ENCODE peak calls at places on chromosome 2, in four cellular contexts. Q is PC-3, N is GM23248, H is GM23338. E is an unnamed sample.

GRCh38 chr2:63649829-63650228 is 61.1 kb downstream of the MDH1 start:
- DNase-seq in H (no peak), Q (no peak), N (no peak), E (no peak)

GRCh38 chr2:28579606-28580005 is 83.7 kb downstream of the PLB1 start:
- DNase-seq in N (no peak), H (no peak), Q (no peak), E (no peak)

GRCh38 chr2:198476007-198476406 is 671.6 kb downstream of the PLCL1 start:
- DNase-seq in N (no peak), Q (no peak), H (no peak), E (no peak)

GRCh38 chr2:180742809-180743208 is 237.6 kb upstream of the UBE2E3 start:
- DNase-seq in H (no peak), Q (peak; percentile 87), N (peak; percentile 71), E (no peak)

GRCh38 chr2:168320267-168320666 is 72.9 kb upstream of the STK39 start:
- DNase-seq in N (peak; percentile 33), Q (peak; percentile 73), H (no peak), E (peak; percentile 13)

GRCh38 chr2:46964835-46965560 is 49.4 kb upstream of the MCFD2 start:
- DNase-seq in N (no peak), Q (peak; percentile 87), H (no peak), E (no peak)

GRCh38 chr2:86035883-86036789 is 69.5 kb downstream of the POLR1A start:
- DNase-seq in H (peak; percentile 19), Q (no peak), N (peak; percentile 91), E (peak; percentile 66)

GRCh38 chr2:219434718-219435525 is at the start of gene SPEG:
- DNase-seq in H (peak; percentile 62), Q (no peak), N (peak; percentile 44), E (no peak)

GRCh38 chr2:53455094-53455493 is 312.5 kb upstream of the CHAC2 start:
- DNase-seq in N (no peak), Q (no peak), H (no peak), E (no peak)

GRCh38 chr2:20223345-20224190 is 1.4 kb downstream of the SDC1 start:
- DNase-seq in Q (peak; percentile 54), N (peak; percentile 79), H (peak; percentile 70), E (peak; percentile 76)

GRCh38 chr2:143128681-143129580 is at the start of gene ARHGAP15:
- DNase-seq in H (no peak), Q (no peak), N (no peak), E (no peak)

GRCh38 chr2:174666786-174667369 is 69.3 kb upstream of the WIPF1 start:
- DNase-seq in N (peak; percentile 36), H (no peak), Q (no peak), E (no peak)

GRCh38 chr2:170815746-170816498 is 765 bp upstream of the GAD1 start:
- DNase-seq in H (peak; percentile 94), N (peak; percentile 67), Q (peak; percentile 82), E (peak; percentile 89)

GRCh38 chr2:234162876-234163275 is 112.4 kb downstream of the SPP2 start:
- DNase-seq in N (no peak), Q (peak; percentile 25), H (no peak), E (no peak)

GRCh38 chr2:135047295-135047694 is at the start of gene MAP3K19:
- DNase-seq in N (no peak), Q (no peak), H (peak; percentile 8), E (peak; percentile 16)

GRCh38 chr2:149994057-149994728 is 406.6 kb upstream of the MMADHC start:
- DNase-seq in Q (peak; percentile 98), H (no peak), N (peak; percentile 79), E (peak; percentile 65)

GRCh38 chr2:174985624-174986023 is 19.6 kb downstream of the CHN1 start:
- DNase-seq in H (no peak), N (peak; percentile 65), Q (peak; percentile 41), E (no peak)

GRCh38 chr2:189088566-189089225 is 90.9 kb downstream of the COL5A2 start:
- DNase-seq in N (no peak), H (no peak), Q (peak; percentile 15), E (no peak)

GRCh38 chr2:95728878-95729511 is 137.2 kb downstream of the TRIM43 start:
- DNase-seq in H (peak; percentile 86), Q (peak; percentile 92), N (peak; percentile 91), E (no peak)

GRCh38 chr2:120825370-120826259 is 89.9 kb downstream of the GLI2 start:
- DNase-seq in Q (no peak), N (peak; percentile 84), H (no peak), E (peak; percentile 60)

GRCh38 chr2:191713837-191714236 is 35.9 kb downstream of the NABP1 start:
- DNase-seq in Q (peak; percentile 45), N (no peak), H (peak; percentile 41), E (no peak)

GRCh38 chr2:67572721-67573485 is 175.8 kb downstream of the ETAA1 start:
- DNase-seq in H (no peak), N (peak; percentile 56), Q (peak; percentile 57), E (no peak)

GRCh38 chr2:220277445-220277960 is 650.1 kb downstream of the SLC4A3 start:
- DNase-seq in N (peak; percentile 94), Q (peak; percentile 97), H (no peak), E (peak; percentile 29)

GRCh38 chr2:145744541-145745386 is 1224.8 kb upstream of the ZEB2 start:
- DNase-seq in Q (peak; percentile 89), N (peak; percentile 92), H (no peak), E (peak; percentile 27)

GRCh38 chr2:174777334-174777733 is 13.1 kb upstream of the CHRNA1 start:
- DNase-seq in H (no peak), N (no peak), Q (no peak), E (no peak)

GRCh38 chr2:44927979-44928659 is 13.4 kb upstream of the SIX3 start:
- DNase-seq in H (peak; percentile 77), Q (no peak), N (no peak), E (no peak)

GRCh38 chr2:61679096-61679495 is 140.9 kb upstream of the XPO1 start:
- DNase-seq in Q (no peak), N (no peak), H (no peak), E (no peak)

GRCh38 chr2:61675204-61675603 is 137.0 kb upstream of the XPO1 start:
- DNase-seq in H (no peak), N (no peak), Q (no peak), E (no peak)

GRCh38 chr2:61677306-61677705 is 139.2 kb upstream of the XPO1 start:
- DNase-seq in N (no peak), H (no peak), Q (no peak), E (no peak)

DNA sequence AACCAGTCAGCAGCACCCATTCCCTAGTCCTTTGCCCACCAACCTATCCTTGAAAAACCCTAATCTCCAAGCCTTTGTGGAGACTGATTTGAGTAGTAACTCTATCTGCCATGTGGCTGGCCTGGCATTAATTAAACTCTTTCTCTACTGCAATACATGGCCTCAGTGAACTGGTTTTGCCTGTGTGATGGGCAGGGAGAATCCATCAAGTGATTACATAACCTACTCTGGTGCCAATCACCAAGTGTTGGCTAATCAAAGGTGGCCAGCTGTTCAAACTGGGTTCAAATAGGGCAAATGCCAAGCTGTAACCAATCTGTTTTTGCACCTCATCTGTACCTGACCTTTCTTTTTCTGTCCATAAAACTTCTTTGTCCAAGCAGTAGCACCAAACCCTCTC is 139.8 kb upstream of the XPO1 start:
- DNase-seq in H (no peak), Q (no peak), N (no peak), E (no peak)
- H2AFZ ChIP-seq in H (no peak overlapping the region), Q (no peak overlapping the region), N (no peak overlapping the region), E (no peak overlapping the region)

DNA sequence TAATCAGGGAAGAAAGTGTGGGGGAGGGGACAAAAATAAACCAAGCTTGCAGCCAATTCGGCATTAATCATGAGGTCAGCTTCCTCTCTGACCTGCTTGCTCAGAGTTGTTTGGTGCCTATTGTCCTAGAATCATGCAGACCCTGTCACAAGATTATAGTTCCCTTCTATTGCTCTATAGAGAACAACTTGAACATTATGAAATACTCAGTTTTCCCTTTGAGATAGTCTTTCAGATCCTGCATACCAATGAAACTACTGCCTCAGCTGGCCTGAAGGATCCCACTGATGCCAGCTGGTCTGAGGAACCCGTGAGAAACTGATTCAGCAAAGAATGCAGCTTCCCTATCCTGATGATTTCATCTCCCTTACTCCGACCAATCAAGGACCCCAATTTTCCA is 955 bp upstream of the BBS5 start:
- DNase-seq in H (no peak), Q (peak; percentile 47), N (peak; percentile 63), E (no peak)
- TF ChIP-seq EZH2phosphoT487 in H (no peak), Q (no peak), N (no peak), E (no peak)

DNA sequence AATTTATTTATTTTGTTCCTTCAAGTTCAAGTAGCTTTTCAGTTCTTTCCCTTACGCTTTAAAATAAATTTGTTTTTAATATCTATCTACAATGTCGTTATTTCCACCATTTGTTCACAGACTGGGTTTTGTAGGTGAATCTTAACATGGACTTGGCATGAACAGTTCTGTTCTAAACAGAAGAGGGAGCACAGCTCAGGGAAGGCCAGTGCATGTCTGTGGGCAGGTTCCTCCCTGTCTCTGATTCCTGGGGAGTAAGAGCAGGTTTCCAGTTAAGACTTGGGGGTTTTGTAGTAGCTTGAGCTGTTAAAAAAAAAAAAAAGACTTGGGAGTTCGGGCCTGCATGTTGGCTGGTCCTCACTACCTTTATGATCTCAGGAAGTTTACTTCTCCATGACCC is 11.1 kb downstream of the TTL start:
- DNase-seq in H (peak; percentile 12), Q (peak; percentile 25), N (peak; percentile 38), E (no peak)
- H3K4me1 ChIP-seq in H (no peaks in the 10 kb centered on the region), Q (peaks cover 44% of the 10 kb centered on the region), N (peaks cover 18% of the 10 kb centered on the region), E (no peaks in the 10 kb centered on the region)

GRCh38 chr2:182360012-182360662 is 66.7 kb downstream of the PDE1A start:
- DNase-seq in N (peak; percentile 39), H (no peak), Q (peak; percentile 15), E (peak; percentile 14)

GRCh38 chr2:182360663-182361260 is 66.1 kb downstream of the PDE1A start:
- DNase-seq in Q (no peak), H (no peak), N (no peak), E (no peak)

GRCh38 chr2:182361477-182361876 is 65.4 kb downstream of the PDE1A start:
- DNase-seq in H (no peak), Q (no peak), N (no peak), E (no peak)

GRCh38 chr2:182358601-182359000 is 68.2 kb downstream of the PDE1A start:
- DNase-seq in Q (no peak), N (no peak), H (no peak), E (no peak)

GRCh38 chr2:182359027-182360011 is 67.5 kb downstream of the PDE1A start:
- DNase-seq in H (no peak), Q (no peak), N (no peak), E (no peak)
- H2AFZ ChIP-seq in H (no peak overlapping the region), Q (no peak overlapping the region), N (peak overlapping the region; percentile 57), E (no peak overlapping the region)

GRCh38 chr2:203650860-203651613 is 55.4 kb upstream of the CD28 start:
- DNase-seq in H (peak; percentile 65), Q (peak; percentile 80), N (peak; percentile 82), E (peak; percentile 85)
- TF ChIP-seq EZH2phosphoT487 in H (no peak), Q (no peak), N (no peak), E (no peak)

E was measured in hepatocyte.